ENCODE peak calls at places on chromosomes 5 and 9, in five cellular contexts. V is HFF-Myc, C is putamen, H is M059J, G is activated gamma-delta T cell. E is an unnamed sample.

GRCh38 chr5:1246711-1247431 is 21.7 kb downstream of the SLC6A18 start:
- DNase-seq in C (no peak), V (no peak), G (no peak), H (peak), E (no peak)

GRCh38 chr9:97853056-97853843 is at the start of gene FOXE1:
- DNase-seq in V (no peak), G (no peak), C (no peak), H (no peak), E (no peak)

GRCh38 chr5:1406681-1407640 is 38.3 kb downstream of the SLC6A3 start:
- DNase-seq in C (no peak), G (no peak), V (no peak), H (no peak), E (no peak)

GRCh38 chr5:126354012-126354856 is 69.0 kb upstream of the GRAMD2B start:
- DNase-seq in C (peak), V (peak), H (peak), G (no peak), E (peak)

GRCh38 chr5:2071562-2071961 is 188.8 kb upstream of the IRX4 start:
- DNase-seq in H (no peak), C (no peak), V (no peak), G (no peak), E (no peak)

GRCh38 chr5:144209421-144209820 is 38.7 kb downstream of the KCTD16 start:
- DNase-seq in H (no peak), V (no peak), C (no peak), G (no peak), E (no peak)

GRCh38 chr9:16884952-16885513 is 14.6 kb upstream of the BNC2 start:
- DNase-seq in V (peak), C (no peak), G (no peak), H (peak), E (no peak)

GRCh38 chr5:138752951-138753793 is at the start of gene CTNNA1:
- DNase-seq in C (peak), V (no peak), H (peak), G (peak), E (no peak)

GRCh38 chr9:32344551-32345182 is 39.8 kb upstream of the ACO1 start:
- DNase-seq in V (no peak), G (no peak), C (no peak), H (peak), E (no peak)

GRCh38 chr9:14532716-14533115 is 160.5 kb downstream of the ZDHHC21 start:
- DNase-seq in G (no peak), V (no peak), C (no peak), H (no peak), E (no peak)

GRCh38 chr5:179265529-179266290 is 79.6 kb downstream of the ADAMTS2 start:
- DNase-seq in H (peak), G (no peak), V (peak), C (no peak), E (no peak)

GRCh38 chr9:38690574-38690973 is 29.4 kb downstream of the FAM240B start:
- DNase-seq in V (no peak), C (no peak), H (no peak), G (no peak), E (no peak)

GRCh38 chr5:170691623-170692022 is 91.9 kb upstream of the GABRP start:
- DNase-seq in C (no peak), H (no peak), V (no peak), G (no peak), E (no peak)

GRCh38 chr5:159581502-159582249 is 251.4 kb upstream of the IL12B start:
- DNase-seq in C (no peak), G (no peak), V (peak), H (peak), E (no peak)

GRCh38 chr5:134079748-134080581 is 34.5 kb upstream of the TCF7 start:
- DNase-seq in C (no peak), G (no peak), V (no peak), H (no peak), E (no peak)